ENCODE peak calls at places on chromosomes 1 and 21, in nine cellular contexts. C, K, W, M, R, U, L, G and D are unnamed samples.

GRCh38 chr1:42876009-42876408 is 29.6 kb downstream of the ZNF691 start:
- DNase-seq in R (no peak), C (no peak), M (no peak), L (no peak), W (no peak), U (no peak), G (no peak), K (no peak), D (no peak)

GRCh38 chr1:236495359-236496120 is 28.2 kb upstream of the LGALS8 start:
- DNase-seq in R (no peak), L (no peak), C (no peak), K (no peak), W (no peak), G (no peak), U (no peak), M (no peak), D (no peak)

GRCh38 chr21:42559326-42559725 is 45.7 kb downstream of the SLC37A1 start:
- DNase-seq in C (peak; percentile 3), U (no peak), W (no peak), K (peak; percentile 55), L (no peak), M (no peak), R (no peak), G (no peak), D (no peak)

GRCh38 chr1:179875606-179876288 is 1.9 kb downstream of the TOR1AIP2 start:
- DNase-seq in K (no peak), L (no peak), U (no peak), R (no peak), C (no peak), M (no peak), G (no peak), W (no peak), D (no peak)

GRCh38 chr21:17636711-17637110 is 24.0 kb upstream of the BTG3 start:
- DNase-seq in M (no peak), W (no peak), U (no peak), K (no peak), C (no peak), R (no peak), L (no peak), G (no peak), D (no peak)

GRCh38 chr1:204077979-204078696 is 5.2 kb downstream of the SOX13 start:
- DNase-seq in K (no peak), U (no peak), R (no peak), M (no peak), C (no peak), W (no peak), L (peak; percentile 9), G (no peak), D (peak; percentile 79)

GRCh38 chr21:22020221-22020620 is 1022.0 kb downstream of the NCAM2 start:
- DNase-seq in C (no peak), M (no peak), U (no peak), G (no peak), K (no peak), W (no peak), R (no peak), L (no peak), D (no peak)

GRCh38 chr1:234529661-234530237 is 50.8 kb upstream of the TARBP1 start:
- DNase-seq in R (no peak), M (no peak), K (no peak), L (no peak), U (no peak), W (no peak), C (no peak), G (no peak), D (no peak)

GRCh38 chr1:197577580-197577979 is 197.7 kb downstream of the DENND1B start:
- DNase-seq in G (no peak), K (no peak), R (no peak), C (no peak), W (no peak), L (peak; percentile 70), U (no peak), M (no peak), D (no peak)

GRCh38 chr1:25615563-25616079 is 970 bp upstream of the MAN1C1 start:
- DNase-seq in L (no peak), K (no peak), C (no peak), G (no peak), U (peak; percentile 21), R (peak; percentile 23), M (no peak), W (no peak), D (no peak)

GRCh38 chr1:5999711-6000443 is 7.7 kb upstream of the NPHP4 start:
- DNase-seq in W (no peak), R (no peak), K (no peak), G (no peak), M (no peak), C (no peak), U (no peak), L (no peak), D (no peak)

GRCh38 chr1:235867903-235868469 is 1.3 kb upstream of the LYST start:
- DNase-seq in L (no peak), G (no peak), W (no peak), K (no peak), U (no peak), M (no peak), C (no peak), R (no peak), D (no peak)

GRCh38 chr1:170010443-170010842 is 64.1 kb downstream of the KIFAP3 start:
- DNase-seq in C (peak; percentile 26), G (no peak), W (peak; percentile 8), L (peak; percentile 55), R (no peak), U (peak; percentile 48), K (no peak), M (no peak), D (no peak)

GRCh38 chr1:229015791-229016190 is 255.1 kb upstream of the RAB4A start:
- DNase-seq in U (no peak), M (no peak), K (no peak), G (no peak), C (no peak), L (no peak), R (no peak), W (peak; percentile 75), D (no peak)

GRCh38 chr1:8423134-8423701 is 105.3 kb downstream of the SLC45A1 start:
- DNase-seq in K (peak; percentile 57), R (no peak), W (peak; percentile 42), L (no peak), G (peak; percentile 63), M (no peak), C (peak; percentile 42), U (no peak), D (no peak)

GRCh38 chr1:47756411-47756810 is 240.8 kb downstream of the TRABD2B start:
- DNase-seq in C (no peak), L (no peak), K (no peak), W (no peak), M (no peak), R (no peak), G (no peak), U (no peak), D (no peak)

DNA sequence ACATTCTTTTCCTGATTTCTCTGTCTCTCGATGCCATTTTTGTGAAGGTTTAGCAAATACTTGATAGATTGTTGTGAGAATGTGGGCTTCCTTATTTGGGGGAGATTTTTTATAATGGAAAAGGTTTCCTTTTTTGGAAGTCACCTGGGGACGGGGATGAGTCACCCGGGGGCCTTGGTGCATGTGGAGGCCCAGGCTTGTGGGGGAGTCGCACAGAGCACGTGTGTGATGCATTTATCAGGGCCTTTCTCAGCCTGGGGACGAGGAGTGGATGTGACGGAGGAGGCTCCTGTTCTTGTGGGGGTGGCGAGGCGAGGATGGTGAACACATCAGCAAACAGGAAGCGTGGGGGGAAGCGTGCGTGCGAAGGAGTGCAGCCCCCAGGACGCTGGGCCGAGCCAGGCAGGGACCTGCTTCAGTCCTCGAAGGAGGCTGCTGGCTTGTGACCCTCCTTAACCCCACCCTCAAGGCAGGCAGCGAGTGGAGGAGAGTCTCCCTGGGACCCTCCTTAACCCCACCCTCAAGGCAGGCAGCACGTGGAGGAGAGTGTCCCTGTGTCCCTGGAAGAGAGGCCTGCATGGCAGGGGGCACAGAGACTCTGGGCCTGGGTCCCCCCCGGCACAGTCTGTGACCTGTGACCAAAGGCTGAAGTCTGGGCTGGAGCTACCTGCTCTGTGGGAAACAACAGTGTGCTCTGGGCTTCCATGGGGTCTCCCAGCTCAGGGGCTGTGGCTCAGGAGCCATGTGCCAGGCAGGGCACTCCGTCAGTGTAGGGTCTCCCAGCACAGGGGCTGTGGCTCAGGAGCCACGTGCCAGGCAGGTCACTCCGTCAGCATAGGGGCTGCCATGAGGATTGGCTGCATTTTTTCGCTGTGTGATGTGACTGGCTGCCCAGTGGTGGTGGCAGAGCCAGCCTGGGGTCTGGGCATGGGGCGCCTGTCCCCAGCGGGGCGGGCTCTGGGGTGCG is 57.2 kb downstream of the AGPAT3 start:
- DNase-seq in G (peak; percentile 21), W (peak; percentile 27), L (peak; percentile 26), R (no peak), U (no peak), M (no peak), K (no peak), C (no peak), D (peak; percentile 59)
- TF ChIP-seq POLR2A in G (no peak), W (no peak), L (no peak), R (no peak), U (no peak), M (no peak), K (no peak), C (no peak), D (no peak)

GRCh38 chr1:107187399-107187798 is 46.6 kb downstream of the NTNG1 start:
- DNase-seq in L (no peak), C (no peak), G (no peak), W (no peak), R (no peak), M (no peak), K (no peak), U (no peak), D (no peak)

GRCh38 chr1:107181253-107181977 is 40.6 kb downstream of the NTNG1 start:
- DNase-seq in C (no peak), K (no peak), G (no peak), L (no peak), W (no peak), M (no peak), U (no peak), R (no peak), D (no peak)

GRCh38 chr1:107183011-107183410 is 42.2 kb downstream of the NTNG1 start:
- DNase-seq in K (no peak), G (no peak), C (no peak), U (no peak), R (no peak), L (no peak), M (no peak), W (no peak), D (no peak)

GRCh38 chr1:107184888-107185287 is 44.0 kb downstream of the NTNG1 start:
- DNase-seq in C (no peak), L (no peak), K (no peak), U (no peak), W (no peak), G (no peak), M (no peak), R (no peak), D (no peak)
- TF ChIP-seq POLR2A in C (no peak), L (no peak), K (no peak), U (no peak), W (no peak), G (no peak), M (no peak), R (no peak), D (no peak)

GRCh38 chr1:46171872-46172271 is 3.0 kb upstream of the TSPAN1 start:
- DNase-seq in G (no peak), K (no peak), L (no peak), U (no peak), W (no peak), C (no peak), M (no peak), R (no peak), D (peak; percentile 49)
- TF ChIP-seq POLR2A in G (no peak), K (no peak), L (no peak), U (no peak), W (no peak), C (no peak), M (no peak), R (no peak), D (no peak)

GRCh38 chr1:37556712-37557196 is at the start of gene DNALI1:
- DNase-seq in W (peak; percentile 90), C (peak; percentile 92), R (no peak), M (peak; percentile 65), L (peak; percentile 88), G (peak; percentile 87), U (peak; percentile 93), K (peak; percentile 90), D (peak; percentile 96)
- TF ChIP-seq POLR2A in W (peak; percentile 45), C (no peak), R (no peak), M (no peak), L (no peak), G (no peak), U (no peak), K (peak; percentile 39), D (peak; percentile 52)